ENCODE peak calls at places on chromosome 20, in eight cellular contexts. One of them, this sample, is unnamed.

GRCh38 chr20:51497542-51498467 is 44.7 kb downstream of the NFATC2 start:
- DNase-seq in WERI-Rb-1: no peak
- DNase-seq in AG04450: no peak
- DNase-seq in left ventricle myocardium inferior: no peak
- DNase-seq in tibial artery: peak
- DNase-seq in cardiac fibroblast: peak
- DNase-seq in epithelial cell of esophagus: no peak
- DNase-seq in endothelial cell: no peak
- DNase-seq in this sample: peak

GRCh38 chr20:7859371-7859802 is 80.9 kb downstream of the HAO1 start:
- DNase-seq in WERI-Rb-1: peak
- DNase-seq in AG04450: no peak
- DNase-seq in epithelial cell of esophagus: peak
- DNase-seq in tibial artery: no peak
- DNase-seq in cardiac fibroblast: peak
- DNase-seq in endothelial cell: peak
- DNase-seq in left ventricle myocardium inferior: no peak
- DNase-seq in this sample: peak

GRCh38 chr20:61597996-61598395 is 345.9 kb downstream of the CDH4 start:
- DNase-seq in cardiac fibroblast: no peak
- DNase-seq in WERI-Rb-1: no peak
- DNase-seq in epithelial cell of esophagus: no peak
- DNase-seq in left ventricle myocardium inferior: no peak
- DNase-seq in AG04450: no peak
- DNase-seq in tibial artery: no peak
- DNase-seq in endothelial cell: no peak
- DNase-seq in this sample: no peak

GRCh38 chr20:37669062-37669772 is 24.6 kb upstream of the CTNNBL1 start:
- DNase-seq in WERI-Rb-1: no peak
- DNase-seq in left ventricle myocardium inferior: no peak
- DNase-seq in endothelial cell: no peak
- DNase-seq in tibial artery: no peak
- DNase-seq in cardiac fibroblast: no peak
- DNase-seq in epithelial cell of esophagus: peak
- DNase-seq in AG04450: no peak
- DNase-seq in this sample: no peak

GRCh38 chr20:14573676-14574075 is 236.3 kb upstream of the FLRT3 start:
- DNase-seq in epithelial cell of esophagus: no peak
- DNase-seq in WERI-Rb-1: no peak
- DNase-seq in tibial artery: no peak
- DNase-seq in endothelial cell: no peak
- DNase-seq in cardiac fibroblast: no peak
- DNase-seq in left ventricle myocardium inferior: no peak
- DNase-seq in AG04450: no peak
- DNase-seq in this sample: no peak

GRCh38 chr20:43318749-43319148 is 129.0 kb upstream of the PTPRT start:
- DNase-seq in left ventricle myocardium inferior: no peak
- DNase-seq in WERI-Rb-1: no peak
- DNase-seq in epithelial cell of esophagus: no peak
- DNase-seq in AG04450: no peak
- DNase-seq in endothelial cell: no peak
- DNase-seq in cardiac fibroblast: no peak
- DNase-seq in tibial artery: no peak
- DNase-seq in this sample: no peak

GRCh38 chr20:59776059-59776603 is 157.3 kb downstream of the SYCP2 start:
- DNase-seq in cardiac fibroblast: no peak
- DNase-seq in WERI-Rb-1: no peak
- DNase-seq in epithelial cell of esophagus: no peak
- DNase-seq in left ventricle myocardium inferior: no peak
- DNase-seq in AG04450: no peak
- DNase-seq in tibial artery: no peak
- DNase-seq in endothelial cell: no peak
- DNase-seq in this sample: no peak

GRCh38 chr20:24034820-24035219 is 46.2 kb upstream of the GGTLC1 start:
- DNase-seq in tibial artery: no peak
- DNase-seq in cardiac fibroblast: peak
- DNase-seq in epithelial cell of esophagus: peak
- DNase-seq in WERI-Rb-1: no peak
- DNase-seq in left ventricle myocardium inferior: no peak
- DNase-seq in AG04450: no peak
- DNase-seq in endothelial cell: no peak
- DNase-seq in this sample: no peak

GRCh38 chr20:39259010-39259803 is 297.1 kb downstream of the DHX35 start:
- DNase-seq in endothelial cell: no peak
- DNase-seq in left ventricle myocardium inferior: no peak
- DNase-seq in WERI-Rb-1: no peak
- DNase-seq in epithelial cell of esophagus: no peak
- DNase-seq in AG04450: no peak
- DNase-seq in tibial artery: no peak
- DNase-seq in cardiac fibroblast: no peak
- DNase-seq in this sample: no peak

GRCh38 chr20:44219287-44219686 is 8.7 kb upstream of the OSER1 start:
- DNase-seq in left ventricle myocardium inferior: no peak
- DNase-seq in endothelial cell: no peak
- DNase-seq in WERI-Rb-1: no peak
- DNase-seq in cardiac fibroblast: no peak
- DNase-seq in epithelial cell of esophagus: no peak
- DNase-seq in AG04450: no peak
- DNase-seq in tibial artery: no peak
- DNase-seq in this sample: no peak

GRCh38 chr20:38880952-38881735 is 45.1 kb upstream of the FAM83D start:
- DNase-seq in AG04450: no peak
- DNase-seq in endothelial cell: no peak
- DNase-seq in left ventricle myocardium inferior: no peak
- DNase-seq in WERI-Rb-1: no peak
- DNase-seq in epithelial cell of esophagus: no peak
- DNase-seq in cardiac fibroblast: no peak
- DNase-seq in tibial artery: no peak
- DNase-seq in this sample: no peak

GRCh38 chr20:61759286-61760065 is 306.2 kb downstream of the TAF4 start:
- DNase-seq in endothelial cell: no peak
- DNase-seq in tibial artery: no peak
- DNase-seq in epithelial cell of esophagus: no peak
- DNase-seq in cardiac fibroblast: no peak
- DNase-seq in WERI-Rb-1: no peak
- DNase-seq in AG04450: no peak
- DNase-seq in left ventricle myocardium inferior: no peak
- DNase-seq in this sample: no peak

GRCh38 chr20:46352370-46352938 is 44.2 kb upstream of the CDH22 start:
- DNase-seq in AG04450: no peak
- DNase-seq in epithelial cell of esophagus: no peak
- DNase-seq in tibial artery: no peak
- DNase-seq in endothelial cell: no peak
- DNase-seq in cardiac fibroblast: no peak
- DNase-seq in WERI-Rb-1: no peak
- DNase-seq in left ventricle myocardium inferior: no peak
- DNase-seq in this sample: no peak

GRCh38 chr20:43827940-43828562 is 86.6 kb upstream of the TOX2 start:
- DNase-seq in cardiac fibroblast: no peak
- DNase-seq in WERI-Rb-1: no peak
- DNase-seq in AG04450: no peak
- DNase-seq in tibial artery: no peak
- DNase-seq in epithelial cell of esophagus: no peak
- DNase-seq in left ventricle myocardium inferior: no peak
- DNase-seq in endothelial cell: no peak
- DNase-seq in this sample: no peak

GRCh38 chr20:37681384-37681977 is 12.3 kb upstream of the CTNNBL1 start:
- DNase-seq in cardiac fibroblast: no peak
- DNase-seq in tibial artery: no peak
- DNase-seq in left ventricle myocardium inferior: no peak
- DNase-seq in WERI-Rb-1: no peak
- DNase-seq in epithelial cell of esophagus: peak
- DNase-seq in AG04450: no peak
- DNase-seq in endothelial cell: peak
- DNase-seq in this sample: no peak

GRCh38 chr20:2822073-2822472 is 5.9 kb downstream of the TMEM239 start:
- DNase-seq in cardiac fibroblast: no peak
- DNase-seq in left ventricle myocardium inferior: no peak
- DNase-seq in tibial artery: no peak
- DNase-seq in AG04450: no peak
- DNase-seq in WERI-Rb-1: no peak
- DNase-seq in epithelial cell of esophagus: no peak
- DNase-seq in endothelial cell: no peak
- DNase-seq in this sample: peak

GRCh38 chr20:39310363-39311037 is 348.4 kb downstream of the DHX35 start:
- DNase-seq in endothelial cell: no peak
- DNase-seq in AG04450: no peak
- DNase-seq in WERI-Rb-1: no peak
- DNase-seq in cardiac fibroblast: no peak
- DNase-seq in left ventricle myocardium inferior: no peak
- DNase-seq in tibial artery: no peak
- DNase-seq in epithelial cell of esophagus: no peak
- DNase-seq in this sample: no peak

GRCh38 chr20:46246527-46246926 is 61.8 kb downstream of the CDH22 start:
- DNase-seq in WERI-Rb-1: no peak
- DNase-seq in endothelial cell: no peak
- DNase-seq in tibial artery: no peak
- DNase-seq in left ventricle myocardium inferior: no peak
- DNase-seq in AG04450: no peak
- DNase-seq in epithelial cell of esophagus: no peak
- DNase-seq in cardiac fibroblast: no peak
- DNase-seq in this sample: no peak

GRCh38 chr20:3121955-3122610 is 37.6 kb upstream of the AVP start:
- DNase-seq in left ventricle myocardium inferior: no peak
- DNase-seq in tibial artery: no peak
- DNase-seq in cardiac fibroblast: no peak
- DNase-seq in WERI-Rb-1: no peak
- DNase-seq in endothelial cell: no peak
- DNase-seq in epithelial cell of esophagus: no peak
- DNase-seq in AG04450: no peak
- DNase-seq in this sample: no peak

DNA sequence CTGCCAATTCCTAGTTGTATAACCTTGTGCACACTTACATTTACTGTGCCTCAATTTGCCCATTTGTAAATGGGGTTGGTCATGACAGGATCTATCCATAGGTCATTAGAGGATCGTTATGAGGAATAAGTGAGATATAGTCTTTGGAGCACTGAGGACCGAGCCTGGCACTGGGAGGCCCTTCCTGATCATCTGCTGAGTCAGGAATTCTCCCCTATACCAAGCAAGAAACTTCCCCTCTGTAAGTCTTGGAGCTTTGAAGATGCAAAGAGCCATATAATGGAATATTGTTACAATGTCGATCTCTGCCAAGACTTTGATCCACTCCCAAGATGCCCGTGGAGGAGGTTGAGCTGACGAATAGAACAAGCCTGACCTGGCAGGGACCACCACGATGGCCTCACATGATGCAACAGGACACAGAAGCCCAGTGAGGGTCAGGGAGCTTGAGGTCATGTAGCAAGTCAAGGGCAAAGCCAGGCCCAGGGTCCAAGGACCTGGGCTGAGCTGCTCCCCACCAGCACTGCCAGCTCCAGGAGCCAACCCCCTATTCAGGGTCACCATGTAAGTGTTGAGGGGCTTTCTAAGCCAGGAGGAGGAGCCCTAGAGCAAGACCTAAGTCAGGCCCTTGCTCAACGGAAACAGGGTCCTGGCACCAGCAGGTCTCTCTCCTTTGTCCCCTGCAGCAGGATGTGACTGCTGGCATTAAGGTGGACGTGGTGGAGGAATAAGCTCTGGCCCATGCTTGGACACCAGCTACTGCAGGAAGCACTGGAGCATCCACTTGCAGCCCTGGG is 16.7 kb downstream of the PDRG1 start:
- DNase-seq in AG04450: no peak
- DNase-seq in WERI-Rb-1: peak
- DNase-seq in epithelial cell of esophagus: no peak
- DNase-seq in tibial artery: no peak
- DNase-seq in endothelial cell: peak
- DNase-seq in cardiac fibroblast: no peak
- DNase-seq in left ventricle myocardium inferior: no peak
- DNase-seq in this sample: no peak
- TF ChIP-seq CTCF in AG04450: no peak
- TF ChIP-seq CTCF in WERI-Rb-1: peak
- TF ChIP-seq CTCF in epithelial cell of esophagus: no peak
- TF ChIP-seq CTCF in tibial artery: no peak
- TF ChIP-seq CTCF in endothelial cell: no peak
- TF ChIP-seq CTCF in cardiac fibroblast: no peak
- TF ChIP-seq CTCF in left ventricle myocardium inferior: no peak
- TF ChIP-seq CTCF in this sample: no peak

GRCh38 chr20:63117151-63117550 is 98.8 kb downstream of the YTHDF1 start:
- DNase-seq in tibial artery: no peak
- DNase-seq in AG04450: no peak
- DNase-seq in cardiac fibroblast: no peak
- DNase-seq in epithelial cell of esophagus: no peak
- DNase-seq in endothelial cell: no peak
- DNase-seq in WERI-Rb-1: no peak
- DNase-seq in left ventricle myocardium inferior: no peak
- DNase-seq in this sample: no peak
- TF ChIP-seq CTCF in tibial artery: no peak
- TF ChIP-seq CTCF in AG04450: no peak
- TF ChIP-seq CTCF in cardiac fibroblast: no peak
- TF ChIP-seq CTCF in epithelial cell of esophagus: no peak
- TF ChIP-seq CTCF in endothelial cell: no peak
- TF ChIP-seq CTCF in WERI-Rb-1: no peak
- TF ChIP-seq CTCF in left ventricle myocardium inferior: no peak
- TF ChIP-seq CTCF in this sample: no peak

DNA sequence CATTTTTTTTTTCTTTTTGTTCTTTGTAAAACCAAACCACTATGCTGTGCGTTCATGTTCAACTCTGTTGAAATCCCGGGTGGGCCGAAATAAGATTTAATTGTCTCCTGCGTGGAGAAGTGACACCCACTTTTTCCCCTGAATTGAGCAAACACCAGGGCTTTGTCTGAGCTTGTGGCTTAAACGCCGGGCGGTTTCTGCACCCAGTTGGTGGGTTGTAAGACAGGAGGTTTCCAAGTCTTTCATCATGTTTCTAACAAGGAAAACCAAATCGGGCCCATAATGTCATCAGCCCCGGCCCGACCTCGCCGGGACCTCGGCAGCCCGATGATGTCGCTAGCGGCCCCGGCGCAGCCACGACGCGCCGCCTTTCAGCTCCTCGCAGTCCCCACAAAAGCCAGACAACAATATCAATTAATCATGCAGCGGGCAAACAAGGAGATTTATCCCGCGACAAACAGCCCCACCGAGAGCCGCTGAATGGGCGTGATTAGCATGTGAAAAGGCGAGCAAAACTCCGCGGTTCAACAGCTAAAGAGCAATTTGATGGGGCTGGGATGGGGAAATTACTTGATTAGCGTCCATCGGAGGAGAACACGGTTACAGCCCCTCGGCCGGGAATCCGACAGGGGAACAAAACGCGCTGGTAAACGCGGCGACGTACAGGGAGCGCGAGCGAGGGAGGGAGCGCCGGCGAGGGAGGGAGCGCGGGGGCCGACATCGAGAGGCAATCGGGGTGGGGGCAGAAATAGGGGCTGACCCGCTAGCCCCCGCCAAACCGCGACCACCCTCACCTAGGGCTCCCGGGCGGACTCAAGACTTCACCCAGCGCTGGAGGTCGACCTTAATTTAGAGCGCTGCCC is 5.3 kb downstream of the LINC00237 start:
- DNase-seq in epithelial cell of esophagus: peak
- DNase-seq in WERI-Rb-1: no peak
- DNase-seq in cardiac fibroblast: no peak
- DNase-seq in endothelial cell: no peak
- DNase-seq in left ventricle myocardium inferior: no peak
- DNase-seq in AG04450: no peak
- DNase-seq in tibial artery: no peak
- DNase-seq in this sample: peak
- TF ChIP-seq CTCF in epithelial cell of esophagus: no peak
- TF ChIP-seq CTCF in WERI-Rb-1: no peak
- TF ChIP-seq CTCF in cardiac fibroblast: no peak
- TF ChIP-seq CTCF in endothelial cell: no peak
- TF ChIP-seq CTCF in left ventricle myocardium inferior: no peak
- TF ChIP-seq CTCF in AG04450: no peak
- TF ChIP-seq CTCF in tibial artery: no peak
- TF ChIP-seq CTCF in this sample: no peak

GRCh38 chr20:31260326-31260932 is 3.0 kb downstream of the DEFB115 start:
- DNase-seq in endothelial cell: no peak
- DNase-seq in left ventricle myocardium inferior: no peak
- DNase-seq in tibial artery: no peak
- DNase-seq in AG04450: no peak
- DNase-seq in WERI-Rb-1: peak
- DNase-seq in epithelial cell of esophagus: peak
- DNase-seq in cardiac fibroblast: no peak
- DNase-seq in this sample: no peak
- TF ChIP-seq CTCF in endothelial cell: peak
- TF ChIP-seq CTCF in left ventricle myocardium inferior: peak
- TF ChIP-seq CTCF in tibial artery: no peak
- TF ChIP-seq CTCF in AG04450: no peak
- TF ChIP-seq CTCF in WERI-Rb-1: peak
- TF ChIP-seq CTCF in epithelial cell of esophagus: peak
- TF ChIP-seq CTCF in cardiac fibroblast: peak
- TF ChIP-seq CTCF in this sample: peak

This sample was measured in GM20000.